ENCODE peak calls at places on chromosome 22, in six cellular contexts. N is neuronal stem cell, H is trophoblast cell, J is H1, O is mesenchymal stem cell, M is IMR-90. E is an unnamed sample.

GRCh38 chr22:47125603-47126002 is 363.2 kb downstream of the TBC1D22A start:
- DNase-seq in H (no peak), J (no peak), N (no peak), M (no peak), O (peak; percentile 6), E (no peak)

GRCh38 chr22:20805972-20806471 is 32.1 kb downstream of the SERPIND1 start:
- DNase-seq in H (peak; percentile 47), O (peak; percentile 30), N (no peak), M (peak; percentile 10), J (no peak), E (no peak)

GRCh38 chr22:23152238-23153114 is 7.2 kb downstream of the RAB36 start:
- DNase-seq in O (no peak), M (no peak), H (no peak), N (no peak), J (no peak), E (no peak)

GRCh38 chr22:47793304-47794101 is 1031.1 kb downstream of the TBC1D22A start:
- DNase-seq in H (no peak), O (no peak), N (no peak), J (no peak), M (no peak), E (no peak)

GRCh38 chr22:42326786-42327185 is 56.3 kb upstream of the TCF20 start:
- DNase-seq in J (no peak), N (no peak), M (peak; percentile 54), H (no peak), O (no peak), E (no peak)

GRCh38 chr22:17706451-17706900 is 67.8 kb downstream of the BID start:
- DNase-seq in M (peak; percentile 93), N (no peak), H (peak; percentile 48), J (no peak), O (peak; percentile 97), E (peak; percentile 41)

GRCh38 chr22:36405671-36406070 is 17.9 kb upstream of the MYH9 start:
- DNase-seq in H (no peak), N (no peak), O (peak; percentile 63), J (no peak), M (no peak), E (no peak)

GRCh38 chr22:37244114-37244921 is at the start of gene RAC2:
- DNase-seq in N (no peak), M (peak; percentile 57), O (peak; percentile 72), H (no peak), J (no peak), E (peak; percentile 73)

GRCh38 chr22:30314918-30315317 is 11.8 kb downstream of the TBC1D10A start:
- DNase-seq in N (no peak), H (peak; percentile 76), M (peak; percentile 67), J (no peak), O (peak; percentile 68), E (no peak)

GRCh38 chr22:39309364-39309861 is 10.0 kb downstream of the RPL3 start:
- DNase-seq in M (no peak), N (no peak), H (peak; percentile 87), O (peak; percentile 82), J (no peak), E (peak; percentile 77)

DNA sequence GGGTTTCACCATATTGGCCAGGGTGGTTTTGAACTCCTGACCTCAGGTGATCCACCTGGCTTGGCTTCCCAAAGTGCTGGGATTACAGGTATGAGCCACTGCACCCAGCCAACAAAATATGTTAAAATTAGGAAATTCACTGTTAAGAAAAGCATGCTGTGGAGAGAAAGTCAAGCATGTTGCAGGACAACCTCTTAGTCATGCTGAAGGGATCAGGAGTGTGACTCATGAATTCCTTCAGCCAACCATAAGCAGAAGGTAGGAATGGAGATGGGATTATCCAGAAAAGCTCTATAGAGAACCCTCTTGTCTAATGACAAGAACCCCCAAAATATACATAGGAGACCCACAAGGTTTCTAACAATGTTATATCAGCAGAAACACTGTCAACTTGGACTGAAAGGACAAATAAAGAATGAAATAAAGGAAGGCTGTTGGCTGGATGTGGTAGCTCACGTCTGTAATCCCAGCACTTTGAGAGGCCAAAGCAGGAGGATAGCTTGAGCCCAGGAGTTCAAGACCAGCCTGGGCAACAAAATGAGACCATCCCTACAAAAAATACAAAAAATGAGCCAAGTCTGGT is 16.0 kb downstream of the MRTFA start:
- DNase-seq in N (no peak), O (peak; percentile 51), M (peak; percentile 80), J (no peak), H (peak; percentile 64), E (no peak)
- H3K14ac ChIP-seq in N (no peak overlapping the region), O (no peak overlapping the region), M (no peak overlapping the region), J (no peak overlapping the region), H (no peak overlapping the region), E (no peak overlapping the region)

GRCh38 chr22:25775501-25775900 is 33.5 kb downstream of the MYO18B start:
- DNase-seq in M (peak; percentile 21), O (peak; percentile 71), J (no peak), H (no peak), N (peak; percentile 41), E (peak; percentile 64)
- H3K14ac ChIP-seq in M (no peak overlapping the region), O (no peak overlapping the region), J (no peak overlapping the region), H (no peak overlapping the region), N (no peak overlapping the region), E (no peak overlapping the region)

GRCh38 chr22:48897638-48897954 is 930.1 kb downstream of the BRD1 start:
- DNase-seq in H (no peak), M (no peak), O (no peak), J (no peak), N (no peak), E (peak; percentile 19)

GRCh38 chr22:48895341-48895740 is 932.3 kb downstream of the BRD1 start:
- DNase-seq in N (no peak), J (no peak), H (no peak), O (no peak), M (no peak), E (no peak)

GRCh38 chr22:48894804-48895250 is 932.8 kb downstream of the BRD1 start:
- DNase-seq in H (no peak), M (no peak), O (no peak), J (no peak), N (no peak), E (no peak)

GRCh38 chr22:48896766-48897637 is 930.7 kb downstream of the BRD1 start:
- DNase-seq in O (no peak), H (no peak), N (no peak), M (no peak), J (no peak), E (peak; percentile 19)

DNA sequence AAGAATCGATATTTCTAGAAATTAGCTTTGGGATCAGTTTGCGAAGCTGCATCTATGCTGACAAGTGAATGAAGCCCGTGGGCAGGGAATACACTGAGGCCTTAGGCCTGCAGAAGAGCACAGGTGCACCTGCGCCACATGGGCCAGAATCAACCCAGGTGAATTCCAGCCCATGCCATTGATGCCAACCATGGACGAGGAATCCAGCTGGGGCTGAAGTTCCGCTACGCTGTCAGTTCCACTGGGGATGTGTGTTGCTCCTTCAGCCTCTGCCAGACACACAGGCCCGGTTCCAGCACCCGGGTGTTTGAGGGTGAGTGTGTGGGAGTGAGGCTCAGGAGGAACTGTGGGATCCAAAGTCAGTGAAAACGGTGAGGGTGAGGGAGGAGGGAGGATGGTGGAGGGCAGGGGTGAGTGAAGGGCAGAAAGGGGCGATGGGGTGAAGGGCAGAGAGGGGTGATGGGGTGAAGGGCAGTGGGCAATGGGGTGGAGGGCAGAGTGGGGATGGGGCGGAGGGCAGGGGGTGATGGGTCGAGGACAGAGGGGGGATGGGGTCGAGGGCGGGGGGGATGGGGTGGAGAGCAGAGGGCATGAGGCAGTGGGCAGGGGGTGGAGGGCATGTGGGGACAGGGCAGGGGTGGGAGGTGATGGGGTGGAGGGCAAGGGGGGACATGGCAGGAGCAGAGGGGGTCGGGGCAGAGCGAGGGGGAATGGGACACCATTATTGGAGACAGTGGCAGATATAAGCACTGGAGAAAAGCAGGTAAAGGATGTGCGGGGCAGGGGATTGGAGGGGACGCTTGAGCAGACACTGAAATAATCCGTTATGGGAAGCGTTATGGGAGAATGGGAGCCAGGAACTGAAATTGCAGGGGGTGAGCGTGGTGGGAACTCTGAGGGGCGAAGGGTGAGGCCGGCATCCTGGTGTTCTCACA is 931.6 kb downstream of the BRD1 start:
- DNase-seq in M (no peak), N (no peak), J (no peak), H (no peak), O (no peak), E (peak; percentile 12)
- H3K14ac ChIP-seq in M (no peak overlapping the region), N (no peak overlapping the region), J (no peak overlapping the region), H (no peak overlapping the region), O (no peak overlapping the region), E (no peak overlapping the region)

DNA sequence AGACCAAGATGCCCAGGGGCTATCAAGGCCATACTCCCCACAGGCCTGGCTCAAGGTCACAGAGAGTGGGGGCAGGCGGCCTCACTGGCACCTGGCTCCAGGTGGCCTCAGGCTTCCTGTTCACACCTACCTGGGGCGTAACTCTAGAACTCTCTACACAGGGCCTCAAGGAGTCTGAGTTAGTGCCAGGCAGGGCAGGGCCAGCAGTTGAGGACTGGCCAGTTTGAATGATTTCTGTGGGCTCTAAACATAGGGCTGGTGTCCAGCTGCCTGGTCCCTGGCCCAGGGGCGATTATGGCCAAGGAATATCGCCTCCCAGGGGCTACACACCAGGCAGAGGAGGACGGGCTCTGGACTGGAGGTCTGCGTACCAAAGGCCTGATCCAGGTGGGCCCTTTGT is 79.2 kb downstream of the WNT7B start:
- DNase-seq in M (no peak), J (no peak), N (no peak), H (no peak), O (no peak), E (no peak)
- H3K14ac ChIP-seq in M (no peak overlapping the region), J (no peak overlapping the region), N (no peak overlapping the region), H (peak overlapping the region; percentile 14), O (no peak overlapping the region), E (peak overlapping the region; percentile 29)

GRCh38 chr22:49462291-49462690 is 365.4 kb downstream of the BRD1 start:
- DNase-seq in M (no peak), H (no peak), N (no peak), O (no peak), J (no peak), E (no peak)

GRCh38 chr22:49462795-49463194 is 364.9 kb downstream of the BRD1 start:
- DNase-seq in O (no peak), M (no peak), N (no peak), J (no peak), H (no peak), E (no peak)

GRCh38 chr22:49460662-49461371 is 366.9 kb downstream of the BRD1 start:
- DNase-seq in H (no peak), J (no peak), M (no peak), O (no peak), N (no peak), E (no peak)

GRCh38 chr22:49464024-49464423 is 363.6 kb downstream of the BRD1 start:
- DNase-seq in H (no peak), M (no peak), N (no peak), J (no peak), O (no peak), E (no peak)

GRCh38 chr22:49461674-49462073 is 366.0 kb downstream of the BRD1 start:
- DNase-seq in M (no peak), H (no peak), O (no peak), J (no peak), N (no peak), E (no peak)
- H3K14ac ChIP-seq in M (no peak overlapping the region), H (no peak overlapping the region), O (no peak overlapping the region), J (no peak overlapping the region), N (peak overlapping the region; percentile 38), E (peak overlapping the region; percentile 14)

GRCh38 chr22:28548411-28548810 is 131.2 kb downstream of the TTC28 start:
- DNase-seq in M (no peak), J (no peak), O (no peak), H (no peak), N (no peak), E (no peak)
- H3K14ac ChIP-seq in M (peak overlapping the region; percentile 2), J (no peak overlapping the region), O (no peak overlapping the region), H (no peak overlapping the region), N (no peak overlapping the region), E (no peak overlapping the region)